ENCODE peak calls at places on chromosomes 12 and 14, in ten cellular contexts. N is suprapubic skin, C is stomach, B is A549, Q is tibial nerve, T is transverse colon, K is SK-N-SH, P is K562, Y is upper lobe of left lung, Z is sigmoid colon. L is an unnamed sample.

GRCh38 chr12:76290963-76291859 is 57.0 kb downstream of the BBS10 start:
- DNase-seq in N (no peak), C (no peak), B (no peak), Q (no peak), T (no peak), K (no peak), P (no peak), Y (no peak), Z (no peak), L (no peak)

GRCh38 chr12:3496964-3497363 is 6.0 kb downstream of the PRMT8 start:
- DNase-seq in N (no peak), C (no peak), B (no peak), Q (no peak), T (no peak), K (peak; percentile 36), P (no peak), Y (no peak), Z (no peak), L (no peak)

GRCh38 chr12:89706551-89707348 is 1.9 kb downstream of the ATP2B1 start:
- DNase-seq in N (peak; percentile 65), C (no peak), B (peak; percentile 53), Q (no peak), T (no peak), K (peak; percentile 27), P (no peak), Y (no peak), Z (peak; percentile 70), L (peak; percentile 30)

GRCh38 chr12:117213295-117213808 is 23.1 kb upstream of the FBXO21 start:
- DNase-seq in N (no peak), C (no peak), B (no peak), Q (no peak), T (no peak), K (no peak), P (no peak), Y (no peak), Z (no peak), L (no peak)

GRCh38 chr14:81940636-81941035 is 407.0 kb upstream of the SEL1L start:
- DNase-seq in N (no peak), C (no peak), B (no peak), Q (no peak), T (no peak), K (no peak), P (no peak), Y (no peak), Z (no peak), L (no peak)

GRCh38 chr14:74217672-74218448 is 21.4 kb upstream of the VSX2 start:
- DNase-seq in N (no peak), C (peak; percentile 77), B (peak; percentile 90), Q (peak; percentile 33), T (peak; percentile 75), K (peak; percentile 94), P (peak; percentile 78), Y (peak; percentile 98), Z (peak; percentile 73), L (peak; percentile 80)

GRCh38 chr12:87025976-87026375 is 769.8 kb upstream of the MGAT4C start:
- DNase-seq in N (no peak), C (no peak), B (no peak), Q (no peak), T (no peak), K (no peak), P (no peak), Y (no peak), Z (no peak), L (no peak)

GRCh38 chr14:45133683-45134050 is 614 bp downstream of the FKBP3 start:
- DNase-seq in N (no peak), C (no peak), B (no peak), Q (no peak), T (no peak), K (no peak), P (no peak), Y (no peak), Z (no peak), L (no peak)

GRCh38 chr14:97149775-97150174 is 352.6 kb downstream of the VRK1 start:
- DNase-seq in N (no peak), C (no peak), B (no peak), Q (no peak), T (no peak), K (no peak), P (peak; percentile 8), Y (no peak), Z (no peak), L (no peak)

GRCh38 chr12:14714437-14714836 is 18.0 kb upstream of the GUCY2C start:
- DNase-seq in N (no peak), C (no peak), B (no peak), Q (no peak), T (no peak), K (no peak), P (no peak), Y (no peak), Z (no peak), L (no peak)

GRCh38 chr12:108173892-108174291 is 44.8 kb downstream of the WSCD2 start:
- DNase-seq in N (no peak), C (no peak), B (no peak), Q (no peak), T (no peak), K (no peak), P (no peak), Y (no peak), Z (no peak), L (no peak)

GRCh38 chr12:122062832-122063690 is 15.5 kb upstream of the MLXIP start:
- DNase-seq in N (no peak), C (peak; percentile 75), B (peak; percentile 51), Q (no peak), T (peak; percentile 71), K (peak; percentile 51), P (peak; percentile 80), Y (no peak), Z (peak; percentile 95), L (peak; percentile 76)

DNA sequence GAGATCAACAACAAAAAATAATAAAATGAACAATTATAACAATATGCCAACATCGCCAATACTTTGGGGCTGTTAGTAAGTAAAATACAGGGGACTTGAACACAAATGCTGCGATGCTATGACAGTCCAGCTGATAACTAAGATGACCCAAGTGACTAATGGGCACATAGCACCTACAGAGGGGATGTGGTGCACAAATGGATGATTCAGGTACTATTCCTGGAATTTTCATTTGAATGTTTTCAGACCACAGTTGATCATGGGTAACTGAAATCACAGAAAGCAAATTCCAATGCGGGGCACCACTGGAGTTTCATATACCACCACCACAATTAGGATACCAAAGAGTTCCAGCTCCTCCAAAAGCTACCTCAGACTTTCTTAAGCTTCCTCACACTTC is 82.9 kb downstream of the RCOR1 start:
- DNase-seq in N (no peak), C (no peak), B (no peak), Q (no peak), T (no peak), K (no peak), P (no peak), Y (no peak), Z (no peak), L (no peak)
- TF ChIP-seq EP300 in N (no peak), C (no peak), B (no peak), Q (no peak), T (no peak), K (no peak), P (no peak), Y (no peak), Z (no peak), L (no peak)

GRCh38 chr12:8078400-8078799 is 3.7 kb upstream of the NECAP1 start:
- DNase-seq in N (no peak), C (no peak), B (no peak), Q (no peak), T (peak; percentile 22), K (peak; percentile 64), P (peak; percentile 61), Y (no peak), Z (no peak), L (peak; percentile 19)
- TF ChIP-seq EP300 in N (no peak), C (no peak), B (no peak), Q (no peak), T (no peak), K (no peak), P (no peak), Y (no peak), Z (no peak), L (no peak)

GRCh38 chr14:33364536-33364935 is 425.9 kb downstream of the NPAS3 start:
- DNase-seq in N (no peak), C (no peak), B (no peak), Q (no peak), T (no peak), K (no peak), P (no peak), Y (no peak), Z (no peak), L (no peak)
- TF ChIP-seq EP300 in N (no peak), C (no peak), B (no peak), Q (no peak), T (no peak), K (no peak), P (no peak), Y (no peak), Z (no peak), L (no peak)

GRCh38 chr12:105955608-105955931 is 183.2 kb downstream of the NUAK1 start:
- DNase-seq in N (no peak), C (no peak), B (no peak), Q (no peak), T (no peak), K (no peak), P (peak; percentile 59), Y (no peak), Z (no peak), L (no peak)

GRCh38 chr12:105957058-105957457 is 181.7 kb downstream of the NUAK1 start:
- DNase-seq in N (no peak), C (no peak), B (no peak), Q (no peak), T (no peak), K (no peak), P (no peak), Y (no peak), Z (no peak), L (no peak)

GRCh38 chr12:105955976-105956375 is 182.8 kb downstream of the NUAK1 start:
- DNase-seq in N (no peak), C (no peak), B (no peak), Q (no peak), T (no peak), K (no peak), P (no peak), Y (no peak), Z (no peak), L (no peak)

GRCh38 chr12:105961821-105962671 is 176.7 kb downstream of the NUAK1 start:
- DNase-seq in N (no peak), C (no peak), B (no peak), Q (no peak), T (no peak), K (no peak), P (no peak), Y (no peak), Z (no peak), L (no peak)

DNA sequence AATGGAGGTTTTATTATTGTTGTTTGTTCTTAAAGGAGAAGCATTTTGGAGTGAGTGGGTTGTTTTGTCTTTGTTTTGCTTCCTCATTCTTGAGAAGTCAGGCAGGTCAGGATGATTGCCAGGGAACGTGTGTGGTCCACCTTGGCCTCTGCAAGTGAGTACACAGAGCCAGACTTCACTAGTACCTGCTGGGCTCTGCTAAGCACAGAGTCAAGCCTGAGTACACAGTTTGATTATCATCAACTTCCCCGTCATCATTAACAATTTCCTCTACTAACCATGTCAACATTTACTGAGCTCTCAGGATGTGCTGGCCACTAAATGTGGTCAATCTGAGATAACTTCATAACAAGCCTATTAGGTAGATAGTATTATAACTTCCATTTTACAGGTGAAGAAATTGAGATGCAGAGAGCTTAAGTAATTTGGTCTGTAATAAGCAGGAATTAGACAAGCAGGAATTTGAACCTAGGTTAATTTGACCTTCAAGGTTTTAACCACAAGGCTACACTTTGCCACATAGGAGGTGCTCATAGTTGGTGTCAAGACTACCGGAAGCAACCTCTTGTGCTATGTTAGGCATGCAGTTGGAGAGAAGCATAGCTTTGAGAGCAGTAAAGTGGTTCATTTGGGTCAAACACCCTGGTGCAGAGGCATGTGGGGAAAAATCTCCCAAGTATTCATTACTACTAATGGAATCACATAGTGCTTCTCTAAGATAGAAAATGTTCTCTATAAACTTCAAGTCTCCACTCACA is 178.3 kb downstream of the NUAK1 start:
- DNase-seq in N (no peak), C (no peak), B (no peak), Q (no peak), T (no peak), K (no peak), P (no peak), Y (no peak), Z (no peak), L (no peak)
- TF ChIP-seq EP300 in N (no peak), C (no peak), B (peak; percentile 63), Q (peak; percentile 8), T (no peak), K (no peak), P (no peak), Y (no peak), Z (no peak), L (no peak)

L was measured in ovary.